ENCODE peak calls at places on chromosomes 11 and 22, in nine cellular contexts. O is BE2C; T is IMR-90; I is lower leg skin; A is CD8-positive, alpha-beta T cell; C is right lobe of liver; N is colonic mucosa; Q is mesenchymal stem cell; E is left ventricle myocardium inferior. P is an unnamed sample.

GRCh38 chr22:49203863-49204598 is 623.6 kb downstream of the BRD1 start:
- DNase-seq in O (no peak), T (no peak), I (peak), A (no peak), C (peak), N (no peak), Q (no peak), E (no peak), P (peak)

GRCh38 chr11:1559103-1559951 is 12.7 kb downstream of the DUSP8 start:
- DNase-seq in O (peak), T (peak), I (peak), A (no peak), C (peak), N (peak), Q (peak), E (peak), P (peak)

GRCh38 chr11:37504066-37504611 is 906.1 kb upstream of the RAG2 start:
- DNase-seq in O (no peak), T (peak), I (no peak), A (no peak), C (no peak), N (no peak), Q (peak), E (no peak), P (no peak)

GRCh38 chr11:64409707-64410395 is 50.9 kb downstream of the RPS6KA4 start:
- DNase-seq in O (peak), T (peak), I (no peak), A (no peak), C (no peak), N (no peak), Q (no peak), E (no peak), P (no peak)

GRCh38 chr22:26196657-26197056 is 27.4 kb downstream of the SEZ6L start:
- DNase-seq in O (no peak), T (no peak), I (no peak), A (no peak), C (no peak), N (no peak), Q (no peak), E (no peak), P (no peak)

GRCh38 chr11:119101367-119101758 is 290 bp downstream of the DPAGT1 start:
- DNase-seq in O (no peak), T (no peak), I (no peak), A (no peak), C (no peak), N (peak), Q (no peak), E (no peak), P (no peak)

GRCh38 chr11:85759915-85760314 is 51.0 kb downstream of the SYTL2 start:
- DNase-seq in O (no peak), T (peak), I (no peak), A (no peak), C (no peak), N (no peak), Q (peak), E (no peak), P (no peak)

GRCh38 chr22:18023509-18024275 is 669 bp downstream of the MICAL3 start:
- DNase-seq in O (peak), T (peak), I (peak), A (no peak), C (peak), N (peak), Q (peak), E (peak), P (peak)

GRCh38 chr11:48096588-48097525 is 116.5 kb downstream of the PTPRJ start:
- DNase-seq in O (no peak), T (peak), I (no peak), A (no peak), C (no peak), N (no peak), Q (no peak), E (no peak), P (peak)

GRCh38 chr11:46868912-46869311 is 22.8 kb upstream of the CKAP5 start:
- DNase-seq in O (no peak), T (no peak), I (no peak), A (no peak), C (no peak), N (no peak), Q (no peak), E (no peak), P (no peak)

GRCh38 chr11:44094260-44094868 is 1.1 kb upstream of the EXT2 start:
- DNase-seq in O (peak), T (peak), I (peak), A (peak), C (peak), N (peak), Q (peak), E (peak), P (peak)

GRCh38 chr11:129695543-129696308 is 119.9 kb upstream of the TMEM45B start:
- DNase-seq in O (peak), T (peak), I (peak), A (peak), C (peak), N (peak), Q (peak), E (peak), P (no peak)

DNA sequence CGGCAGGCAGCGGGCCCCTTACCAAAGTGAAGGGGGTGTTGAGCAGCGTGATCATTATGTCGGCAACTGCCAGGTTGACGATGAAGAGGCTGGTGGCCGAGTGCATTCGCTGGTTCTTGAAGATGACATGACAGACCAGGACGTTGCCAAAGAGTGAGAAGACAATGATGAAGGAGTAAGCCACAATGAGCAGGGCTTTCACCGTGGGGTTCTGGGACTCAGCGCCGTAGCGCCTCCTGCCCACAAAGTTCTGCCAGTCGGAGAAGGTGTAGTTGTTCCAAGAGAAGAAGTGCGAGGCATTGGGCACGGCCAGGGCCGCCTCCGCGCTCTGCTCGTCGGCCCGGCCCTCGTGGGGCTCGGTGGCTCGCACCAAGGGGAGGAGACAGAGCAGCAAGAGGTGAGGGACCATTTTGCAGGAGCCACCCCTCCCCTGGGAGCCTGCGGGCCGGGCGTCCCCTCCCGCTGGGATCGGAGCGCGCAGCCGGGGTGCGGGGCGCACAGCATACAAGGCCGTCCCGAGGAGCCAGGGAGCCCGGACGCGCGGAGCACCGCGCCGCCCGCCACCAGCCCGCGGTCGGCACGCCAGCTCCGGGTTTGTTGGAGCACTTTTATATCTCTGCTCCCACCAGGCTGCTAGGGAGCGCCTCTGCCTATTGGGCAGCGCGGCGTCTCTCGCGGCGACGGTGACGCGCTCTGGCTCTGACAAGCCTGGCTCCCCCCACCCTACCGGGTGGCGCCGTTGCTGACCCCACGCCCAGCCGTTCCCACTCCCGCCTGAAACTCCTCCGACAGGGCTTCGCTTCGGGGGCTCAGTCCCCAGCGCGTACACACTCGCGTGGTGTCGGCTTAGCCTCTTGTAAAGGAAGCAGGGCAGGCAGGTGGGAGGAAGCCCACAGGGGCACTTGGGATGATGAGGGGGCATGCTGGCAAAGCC is at the start of gene GPR83:
- DNase-seq in O (peak), T (peak), I (no peak), A (no peak), C (no peak), N (no peak), Q (peak), E (peak), P (no peak)
- H3K4me3 ChIP-seq in O (peak), T (peak), I (no peak), A (no peak), C (no peak), N (no peak), Q (peak), E (peak), P (peak)

DNA sequence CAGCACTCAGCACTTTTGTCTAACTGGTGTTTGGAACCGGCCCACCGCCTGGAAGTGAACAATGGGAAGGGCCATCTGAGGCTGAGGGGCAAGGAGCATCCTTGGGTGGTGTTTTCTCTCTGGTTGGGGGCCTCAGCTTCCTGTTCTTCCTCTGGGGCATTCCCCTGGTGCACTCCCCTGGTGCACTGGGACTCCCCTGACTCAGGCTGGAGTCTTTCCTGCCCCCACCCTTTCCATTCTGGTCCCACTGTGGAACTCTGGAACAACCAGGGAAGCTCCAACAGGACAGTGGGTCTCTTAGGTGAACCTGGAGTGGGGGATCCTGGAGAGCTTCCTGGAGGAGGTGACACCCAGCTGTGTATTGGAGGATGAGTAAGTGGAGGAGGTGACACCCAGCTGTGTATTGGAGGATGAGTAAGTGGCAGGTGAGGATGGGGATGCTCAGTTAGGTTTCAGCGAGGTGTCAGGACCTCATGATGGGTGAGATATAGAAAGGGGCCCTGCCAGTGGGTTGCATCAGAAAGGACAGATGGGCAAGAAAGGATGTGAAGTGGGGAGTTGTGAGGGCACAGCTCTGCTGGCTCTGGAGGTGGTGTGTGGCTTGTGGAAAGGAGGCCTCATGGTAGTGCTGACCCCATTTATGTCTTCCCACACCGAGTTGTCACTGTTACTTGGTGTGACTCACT is 132.1 kb downstream of the OSBP2 start:
- DNase-seq in O (no peak), T (no peak), I (peak), A (no peak), C (no peak), N (no peak), Q (no peak), E (no peak), P (no peak)
- H3K4me3 ChIP-seq in O (no peak), T (no peak), I (no peak), A (no peak), C (no peak), N (no peak), Q (no peak), E (no peak), P (no peak)

DNA sequence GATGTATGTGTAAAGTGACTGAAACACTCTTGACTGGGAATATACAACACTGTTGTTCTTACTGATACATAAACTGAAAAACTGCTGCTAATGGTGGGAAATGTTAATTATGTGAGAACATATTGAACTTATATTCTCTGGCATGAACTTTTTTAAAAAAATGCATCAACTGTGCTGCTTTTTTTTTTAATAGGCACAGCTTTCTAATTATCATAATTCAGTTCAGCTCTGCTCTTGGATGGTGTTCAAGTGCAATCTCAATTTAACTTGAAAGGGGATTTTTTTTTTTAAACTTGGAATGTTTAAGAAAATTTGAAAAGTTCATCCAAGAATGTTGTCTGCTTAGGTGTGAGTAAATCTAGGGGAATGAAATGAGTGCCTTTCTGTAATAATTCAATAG is 5.2 kb downstream of the TEAD1 start:
- DNase-seq in O (no peak), T (no peak), I (no peak), A (no peak), C (no peak), N (no peak), Q (no peak), E (no peak), P (no peak)
- H3K4me3 ChIP-seq in O (peak), T (no peak), I (no peak), A (no peak), C (no peak), N (no peak), Q (peak), E (no peak), P (no peak)

GRCh38 chr11:9577551-9577950 is 4.1 kb downstream of the WEE1 start:
- DNase-seq in O (no peak), T (peak), I (no peak), A (no peak), C (no peak), N (no peak), Q (peak), E (no peak), P (no peak)
- H3K4me3 ChIP-seq in O (peak), T (peak), I (no peak), A (no peak), C (no peak), N (peak), Q (peak), E (peak), P (peak)

GRCh38 chr22:22822106-22822505 is 65.5 kb upstream of the IGLL5 start:
- DNase-seq in O (no peak), T (no peak), I (no peak), A (no peak), C (no peak), N (no peak), Q (no peak), E (no peak), P (no peak)
- H3K4me3 ChIP-seq in O (no peak), T (no peak), I (no peak), A (peak), C (no peak), N (no peak), Q (no peak), E (no peak), P (no peak)

DNA sequence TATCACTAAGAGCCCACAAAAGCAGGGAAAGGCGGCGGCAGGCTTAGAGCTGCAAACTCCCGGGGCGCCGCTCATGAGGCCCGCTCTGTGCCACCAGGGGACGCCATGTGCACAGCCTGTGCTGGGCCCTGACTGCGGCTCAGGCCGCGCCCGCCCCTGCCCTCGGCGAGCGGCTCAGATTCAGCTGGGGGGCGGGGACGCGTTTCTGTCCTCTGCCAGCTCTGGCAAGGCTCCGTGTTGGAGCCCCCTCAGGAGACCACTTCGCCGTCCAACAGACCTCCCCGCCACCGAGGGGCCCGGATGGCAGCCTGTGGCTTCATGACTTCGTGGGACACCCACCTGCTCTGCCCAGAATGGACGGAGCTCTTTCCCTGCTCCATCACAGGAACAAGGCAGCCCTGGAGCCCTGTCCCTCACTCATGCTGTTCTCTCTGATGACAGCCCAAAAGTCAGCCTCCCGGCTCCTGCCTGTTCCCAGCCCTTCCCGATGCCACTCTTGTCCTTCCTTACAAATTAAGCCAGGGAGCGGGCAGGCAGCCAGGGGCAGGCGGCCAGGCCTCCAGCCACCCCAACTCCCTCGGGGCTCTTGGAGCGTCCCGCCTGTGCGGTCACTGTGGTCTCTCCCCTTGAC is 69.1 kb downstream of the NAT10 start:
- DNase-seq in O (peak), T (peak), I (peak), A (peak), C (peak), N (peak), Q (peak), E (peak), P (peak)
- H3K4me3 ChIP-seq in O (peak), T (no peak), I (no peak), A (no peak), C (peak), N (peak), Q (peak), E (peak), P (peak)

DNA sequence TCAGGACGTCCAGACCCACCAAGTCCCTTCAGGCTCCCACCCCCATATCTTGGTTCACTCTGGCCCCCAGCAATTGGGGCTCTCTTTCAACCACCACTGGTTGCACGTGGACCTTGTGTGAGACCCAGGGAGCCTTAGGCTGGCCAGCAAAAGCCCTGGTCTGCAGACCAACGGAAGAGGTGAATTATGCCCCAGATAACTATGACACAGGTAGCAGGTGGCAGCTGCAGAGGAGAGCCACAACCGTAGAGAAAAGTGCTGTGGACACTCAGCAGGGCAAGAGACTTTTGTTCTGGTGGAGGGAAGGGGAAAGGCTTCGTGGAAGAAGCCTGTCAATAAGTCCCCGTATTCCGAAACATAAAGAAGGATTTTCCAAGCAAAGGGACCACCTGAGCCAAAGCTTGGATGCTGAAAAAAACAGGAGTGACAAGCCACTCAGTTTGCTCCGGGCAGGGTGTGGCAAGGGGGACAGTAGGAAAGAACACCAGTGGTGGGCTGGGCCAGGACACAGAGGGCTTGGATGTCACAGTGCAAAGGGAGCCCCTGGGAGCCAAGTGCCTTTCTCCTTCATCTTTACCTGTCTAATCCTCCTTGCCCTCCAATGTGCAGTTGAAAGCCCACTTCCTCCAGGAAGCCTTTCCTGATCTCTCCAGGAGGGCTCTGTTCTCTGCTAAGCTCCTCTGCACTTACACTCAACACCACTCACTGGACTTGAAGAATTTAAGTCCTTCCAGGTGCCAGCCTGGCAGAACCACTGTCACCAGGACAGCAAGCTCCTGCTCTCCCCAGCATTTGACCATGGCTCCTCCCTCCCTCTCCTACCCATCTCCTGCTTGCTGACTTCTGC is 264.7 kb downstream of the BUD13 start:
- DNase-seq in O (no peak), T (no peak), I (peak), A (no peak), C (no peak), N (no peak), Q (no peak), E (no peak), P (no peak)
- H3K4me3 ChIP-seq in O (no peak), T (no peak), I (no peak), A (no peak), C (no peak), N (no peak), Q (no peak), E (no peak), P (no peak)

P was measured in right atrium auricular region.